ENCODE peak calls at places on chromosomes 6 and 20, in nine cellular contexts. P is choroid plexus epithelial cell, C is kidney epithelial cell, N is brain microvascular endothelial cell, Z is dorsolateral prefrontal cortex, X is A549, S is epithelial cell of esophagus, O is tibial artery, Q is fibroblast of lung. B is an unnamed sample.

GRCh38 chr6:117546674-117547073 is 55.6 kb downstream of the GOPC start:
- DNase-seq in Q (no peak), P (no peak), S (no peak), O (no peak), C (no peak), N (no peak), X (no peak), Z (no peak), B (no peak)

GRCh38 chr6:62390413-62390812 is 104.4 kb upstream of the KHDRBS2 start:
- DNase-seq in O (no peak), X (no peak), C (no peak), P (no peak), Z (no peak), S (peak), N (no peak), Q (no peak), B (no peak)

GRCh38 chr6:21749754-21750153 is 156.2 kb downstream of the SOX4 start:
- DNase-seq in C (no peak), S (no peak), Q (no peak), P (no peak), Z (no peak), X (no peak), N (no peak), O (no peak), B (no peak)

GRCh38 chr20:61120595-61121515 is 131.2 kb upstream of the CDH4 start:
- DNase-seq in S (peak), O (no peak), P (peak), C (peak), Z (no peak), X (peak), Q (peak), N (peak), B (peak)

GRCh38 chr6:79570802-79571367 is 33.7 kb upstream of the LCA5 start:
- DNase-seq in X (peak), P (peak), Q (no peak), S (peak), Z (no peak), O (no peak), C (no peak), N (no peak), B (peak)

GRCh38 chr20:54131675-54132611 is 41.8 kb downstream of the CYP24A1 start:
- DNase-seq in P (no peak), O (no peak), N (no peak), Q (peak), C (no peak), Z (no peak), S (no peak), X (no peak), B (no peak)

GRCh38 chr20:34872604-34873224 is at the start of gene GGT7:
- DNase-seq in C (peak), Q (peak), O (peak), P (peak), X (peak), S (peak), N (peak), Z (peak), B (peak)

GRCh38 chr20:36804425-36804824 is 30.9 kb upstream of the DSN1 start:
- DNase-seq in X (no peak), S (no peak), O (no peak), C (no peak), P (no peak), Z (no peak), Q (no peak), N (no peak), B (no peak)

GRCh38 chr20:37902504-37903313 is at the start of gene VSTM2L:
- DNase-seq in S (peak), P (peak), C (no peak), Z (no peak), X (peak), N (peak), O (no peak), Q (peak), B (peak)

GRCh38 chr6:134593887-134594286 is 276.0 kb upstream of the SGK1 start:
- DNase-seq in Z (peak), P (no peak), S (peak), Q (no peak), O (no peak), C (no peak), X (no peak), N (no peak), B (no peak)

GRCh38 chr6:147156218-147156617 is 48.0 kb upstream of the STXBP5 start:
- DNase-seq in O (no peak), N (no peak), Q (no peak), S (no peak), Z (no peak), X (no peak), P (peak), C (no peak), B (no peak)

GRCh38 chr6:129852257-129852858 is 8.8 kb downstream of the TMEM244 start:
- DNase-seq in Q (peak), Z (no peak), O (no peak), C (no peak), S (peak), X (no peak), N (peak), P (peak), B (no peak)

GRCh38 chr6:40232698-40233097 is 298.4 kb upstream of the MOCS1 start:
- DNase-seq in X (no peak), O (no peak), P (no peak), S (no peak), N (no peak), C (no peak), Q (no peak), Z (no peak), B (no peak)

GRCh38 chr6:170363255-170363654 is 56.7 kb downstream of the FAM120B start:
- DNase-seq in N (no peak), S (no peak), O (no peak), C (no peak), Q (no peak), Z (no peak), X (no peak), P (no peak), B (no peak)

GRCh38 chr6:115720900-115721299 is 339.8 kb downstream of the FRK start:
- DNase-seq in Z (no peak), C (no peak), S (no peak), X (no peak), O (no peak), N (no peak), P (no peak), Q (no peak), B (no peak)

GRCh38 chr6:159716247-159717086 is 10.8 kb upstream of the WTAP start:
- DNase-seq in N (peak), O (peak), Q (peak), S (peak), Z (no peak), X (peak), C (peak), P (peak), B (peak)

GRCh38 chr6:42979523-42980177 is 669 bp upstream of the PEX6 start:
- DNase-seq in Q (peak), O (no peak), S (peak), X (peak), C (no peak), P (no peak), N (peak), Z (no peak), B (no peak)

GRCh38 chr6:73285674-73286283 is 22.8 kb upstream of the KHDC1 start:
- DNase-seq in C (no peak), S (peak), Q (peak), N (peak), Z (no peak), X (peak), P (peak), O (no peak), B (peak)

GRCh38 chr6:49787176-49787575 is at the start of gene PGK2:
- DNase-seq in P (no peak), N (no peak), X (peak), C (no peak), O (no peak), S (no peak), Z (no peak), Q (no peak), B (no peak)

GRCh38 chr20:56244259-56244658 is 4.3 kb upstream of the MC3R start:
- DNase-seq in Z (no peak), S (no peak), P (no peak), O (no peak), N (no peak), C (no peak), Q (no peak), X (no peak), B (no peak)

GRCh38 chr6:8678466-8678865 is 243.1 kb upstream of the SLC35B3 start:
- DNase-seq in X (no peak), C (no peak), Z (no peak), O (no peak), P (no peak), N (no peak), Q (no peak), S (no peak), B (no peak)

GRCh38 chr6:164415832-164416563 is 893.4 kb downstream of the C6orf118 start:
- DNase-seq in S (no peak), O (no peak), C (no peak), X (no peak), N (no peak), P (peak), Q (no peak), Z (no peak), B (no peak)

GRCh38 chr20:54585222-54585621 is 109.8 kb downstream of the DOK5 start:
- DNase-seq in X (no peak), C (peak), N (no peak), S (no peak), Q (no peak), O (no peak), Z (no peak), P (no peak), B (no peak)

GRCh38 chr6:34071884-34072379 is 74.0 kb downstream of the GRM4 start:
- DNase-seq in N (no peak), O (no peak), Q (no peak), C (no peak), P (no peak), Z (no peak), X (no peak), S (no peak), B (no peak)

GRCh38 chr6:147023148-147023547 is 181.1 kb upstream of the STXBP5 start:
- DNase-seq in S (no peak), P (no peak), X (no peak), Q (no peak), Z (no peak), N (no peak), O (no peak), C (no peak), B (no peak)

GRCh38 chr20:35950093-35950492 is 4.2 kb downstream of the SCAND1 start:
- DNase-seq in X (no peak), Z (no peak), O (no peak), N (no peak), S (no peak), P (no peak), C (no peak), Q (no peak), B (no peak)

GRCh38 chr6:16472349-16473069 is 234.1 kb downstream of the GMPR start:
- DNase-seq in N (peak), X (no peak), P (peak), Q (peak), S (peak), C (no peak), O (no peak), Z (no peak), B (no peak)

GRCh38 chr6:13261464-13261994 is 66.8 kb downstream of the TBC1D7 start:
- DNase-seq in C (no peak), X (no peak), N (no peak), Z (no peak), Q (no peak), S (no peak), O (no peak), P (no peak), B (no peak)

GRCh38 chr20:41769650-41770049 is 151.5 kb upstream of the CHD6 start:
- DNase-seq in P (no peak), O (no peak), N (no peak), S (no peak), C (no peak), Q (no peak), X (no peak), Z (no peak), B (no peak)

DNA sequence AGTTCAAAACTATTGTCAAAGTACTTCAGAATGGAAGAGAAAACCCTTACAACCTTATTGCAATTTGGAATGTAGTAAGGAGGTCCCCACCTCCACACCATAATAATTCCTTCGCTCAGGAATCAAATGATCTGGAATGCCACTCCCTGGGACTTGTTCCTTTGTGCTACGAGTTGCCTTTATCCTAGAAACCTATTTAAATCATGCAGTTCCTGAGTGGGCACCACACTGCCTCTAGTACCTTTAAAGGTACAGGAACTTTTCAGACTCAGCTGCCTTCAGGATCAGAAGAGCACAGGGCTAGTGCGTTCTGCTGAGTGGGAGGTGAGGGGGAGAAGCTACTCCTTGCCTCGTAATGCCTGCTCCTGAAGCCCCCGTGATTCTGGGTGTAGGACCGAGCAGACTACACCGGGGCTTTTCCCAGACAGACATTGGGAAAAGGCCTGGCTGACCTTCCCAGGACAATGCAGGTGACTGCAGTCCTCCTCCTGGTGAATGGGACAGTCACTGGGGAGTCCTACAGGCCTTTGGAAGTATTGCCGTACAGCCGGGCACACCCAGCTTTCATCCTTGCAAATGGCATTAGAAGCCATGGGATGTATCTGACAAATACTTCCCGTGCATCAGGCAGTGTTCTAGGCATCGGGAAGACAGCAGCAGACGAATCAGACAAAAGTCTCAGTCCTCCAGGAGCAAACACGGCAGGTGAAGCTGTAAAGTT is 11.8 kb upstream of the TUBB2B start:
- DNase-seq in S (no peak), Z (no peak), C (no peak), Q (no peak), N (no peak), O (no peak), P (no peak), X (peak), B (no peak)
- TF ChIP-seq CTCF in S (peak), Z (peak), C (peak), Q (no peak), N (peak), O (no peak), P (peak), X (no peak), B (peak)

DNA sequence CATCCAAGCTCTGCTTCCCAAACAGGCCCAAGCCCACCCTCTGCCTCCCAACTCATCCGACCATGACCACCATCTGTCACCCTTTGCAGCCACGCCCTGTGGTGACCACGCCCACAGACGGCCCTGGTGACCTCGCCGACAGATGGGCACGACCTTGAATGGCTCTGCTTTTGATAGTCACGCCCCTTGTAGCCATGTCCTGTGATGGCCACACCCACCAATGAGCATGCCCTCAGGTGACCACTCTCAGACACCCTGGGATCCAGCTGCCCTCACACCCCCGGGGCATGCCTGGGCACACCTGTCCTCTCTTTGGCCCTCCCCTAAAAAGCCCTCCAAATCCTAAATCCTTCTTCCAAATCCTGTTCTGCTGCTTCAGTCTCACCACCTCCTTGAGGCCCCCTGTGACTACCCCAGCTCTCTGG is 51.0 kb downstream of the SSR1 start:
- DNase-seq in S (no peak), Q (no peak), N (no peak), C (no peak), X (peak), P (no peak), O (peak), Z (peak), B (no peak)
- H3K4me3 ChIP-seq in S (peak), Q (peak), N (peak), C (peak), X (peak), P (peak), O (no peak), Z (peak), B (peak)

GRCh38 chr6:139124887-139125672 is 9.8 kb upstream of the HECA start:
- DNase-seq in Z (no peak), Q (peak), O (no peak), P (peak), S (peak), C (no peak), N (peak), X (peak), B (peak)
- TF ChIP-seq CTCF in Z (no peak), Q (peak), O (no peak), P (peak), S (peak), C (peak), N (peak), X (no peak), B (peak)

GRCh38 chr20:44326391-44327159 is 10.3 kb upstream of the R3HDML start:
- DNase-seq in O (no peak), P (no peak), Q (no peak), X (no peak), S (no peak), C (no peak), Z (no peak), N (no peak), B (no peak)
- H3K4me3 ChIP-seq in O (no peak), P (no peak), Q (no peak), X (peak), S (no peak), C (no peak), Z (peak), N (no peak), B (peak)

DNA sequence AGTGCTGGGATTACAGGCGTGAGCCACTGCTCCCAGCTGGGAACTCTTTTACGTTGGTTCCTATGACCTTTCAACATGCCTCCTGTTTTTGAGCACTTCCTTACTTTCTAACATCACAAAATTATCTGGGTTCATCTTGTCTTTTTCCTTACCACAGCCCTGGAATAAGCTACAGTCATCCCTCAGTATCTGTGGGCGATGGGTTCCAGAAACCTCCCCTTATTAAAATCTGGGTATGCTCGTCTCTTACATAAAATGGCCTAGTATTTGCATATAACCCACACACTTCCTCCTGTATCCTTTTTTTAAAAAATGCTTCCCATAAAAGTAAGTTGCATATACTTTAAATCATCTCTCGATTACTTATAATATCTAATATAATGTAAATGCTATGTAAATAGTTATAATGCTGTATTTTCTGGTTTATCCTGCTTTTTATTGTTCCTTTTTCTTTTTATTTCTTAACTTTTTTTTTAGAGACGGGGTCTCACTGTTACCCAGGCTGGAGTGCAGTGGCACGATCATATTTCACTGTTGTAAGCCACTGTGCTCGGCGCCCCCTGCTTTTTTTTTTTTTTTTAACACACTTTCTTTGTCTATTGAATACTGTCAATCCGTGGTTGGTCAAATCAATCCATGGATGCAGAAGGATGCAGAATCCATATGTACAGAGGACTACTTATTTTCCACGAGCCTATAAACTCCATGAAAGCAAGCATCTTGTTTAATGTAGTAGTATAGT is 9.2 kb downstream of the RPF2 start:
- DNase-seq in N (no peak), S (no peak), O (no peak), C (no peak), Q (no peak), Z (no peak), P (no peak), X (no peak), B (no peak)
- TF ChIP-seq CTCF in N (no peak), S (no peak), O (no peak), C (no peak), Q (no peak), Z (no peak), P (no peak), X (peak), B (no peak)

GRCh38 chr20:62707981-62708521 is 585 bp upstream of the NTSR1 start:
- DNase-seq in Z (no peak), C (no peak), O (no peak), P (no peak), X (peak), Q (no peak), S (peak), N (no peak), B (no peak)

GRCh38 chr20:62710886-62711702 is 2.5 kb downstream of the NTSR1 start:
- DNase-seq in P (no peak), Z (no peak), Q (no peak), N (no peak), C (no peak), X (no peak), O (no peak), S (peak), B (no peak)

GRCh38 chr20:62708591-62709536 is at the start of gene NTSR1:
- DNase-seq in N (no peak), Z (no peak), X (peak), S (peak), O (no peak), P (peak), C (no peak), Q (peak), B (no peak)

GRCh38 chr20:62710221-62710885 is 1.7 kb downstream of the NTSR1 start:
- DNase-seq in O (no peak), X (no peak), Z (no peak), S (no peak), Q (no peak), P (no peak), C (no peak), N (no peak), B (no peak)

GRCh38 chr20:62709537-62709905 is 885 bp downstream of the NTSR1 start:
- DNase-seq in Q (no peak), O (no peak), Z (no peak), X (peak), P (no peak), S (no peak), N (no peak), C (no peak), B (no peak)
- H3K4me3 ChIP-seq in Q (peak), O (no peak), Z (no peak), X (no peak), P (no peak), S (no peak), N (no peak), C (no peak), B (no peak)

DNA sequence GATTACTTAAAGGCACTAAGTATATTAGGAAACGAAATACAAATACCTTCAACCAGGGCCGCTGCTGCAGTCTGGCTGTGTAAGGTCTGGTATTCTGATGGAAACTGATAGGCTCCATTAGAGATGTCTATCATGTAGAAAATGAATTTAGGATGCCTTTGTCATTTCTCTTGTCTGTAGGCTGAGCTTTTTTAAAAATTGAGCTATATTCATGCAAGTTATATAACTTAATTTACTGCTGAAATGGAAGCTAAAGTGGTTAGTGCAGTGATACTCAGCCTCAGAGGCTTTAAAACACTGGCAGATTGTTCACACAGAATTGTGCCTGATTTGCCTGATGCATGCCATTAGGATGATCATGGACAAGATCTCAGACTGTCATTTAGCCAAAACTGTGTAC is 286.2 kb upstream of the QKI start:
- DNase-seq in N (no peak), X (no peak), S (no peak), Z (no peak), O (no peak), Q (no peak), P (no peak), C (no peak), B (no peak)
- TF ChIP-seq CTCF in N (no peak), X (no peak), S (no peak), Z (no peak), O (no peak), Q (no peak), P (no peak), C (no peak), B (no peak)